ENCODE peak calls at places on chromosomes 6 and 20, in five cellular contexts. P is H4, B is retina, M is spleen, T is NCI-H69. O is an unnamed sample.

GRCh38 chr6:113184291-113184690 is 672.9 kb upstream of the MARCKS start:
- DNase-seq in P (peak; percentile 8), B (no peak), M (no peak), T (no peak), O (no peak)

GRCh38 chr6:21158873-21159272 is 434.7 kb upstream of the SOX4 start:
- DNase-seq in P (no peak), B (no peak), M (no peak), T (no peak), O (no peak)

GRCh38 chr20:63895886-63896135 is 885 bp downstream of the DNAJC5 start:
- DNase-seq in P (no peak), B (no peak), M (no peak), T (peak; percentile 7), O (no peak)

GRCh38 chr6:157644043-157644810 is 178.8 kb upstream of the SNX9 start:
- DNase-seq in P (peak; percentile 11), B (no peak), M (no peak), T (peak; percentile 63), O (no peak)

GRCh38 chr6:22884441-22884840 is 315.1 kb downstream of the HDGFL1 start:
- DNase-seq in P (no peak), B (no peak), M (no peak), T (no peak), O (peak; percentile 85)

GRCh38 chr20:53382263-53382844 is 211.3 kb downstream of the ZNF217 start:
- DNase-seq in P (no peak), B (no peak), M (no peak), T (no peak), O (no peak)

GRCh38 chr6:16688984-16689636 is 72.2 kb downstream of the ATXN1 start:
- DNase-seq in P (peak; percentile 74), B (no peak), M (no peak), T (no peak), O (peak; percentile 81)

GRCh38 chr6:156686429-156686939 is 90.7 kb upstream of the ARID1B start:
- DNase-seq in P (peak; percentile 7), B (peak; percentile 94), M (no peak), T (peak; percentile 97), O (no peak)

GRCh38 chr20:46122516-46123481 is 4.7 kb downstream of the CD40 start:
- DNase-seq in P (no peak), B (no peak), M (no peak), T (no peak), O (no peak)

GRCh38 chr20:45037050-45037449 is 63.9 kb downstream of the KCNS1 start:
- DNase-seq in P (peak; percentile 29), B (no peak), M (no peak), T (peak; percentile 39), O (no peak)

GRCh38 chr6:74284266-74284665 is 588.3 kb downstream of the CD109 start:
- DNase-seq in P (no peak), B (no peak), M (no peak), T (no peak), O (no peak)

GRCh38 chr6:89999995-90000825 is 105.9 kb downstream of the GJA10 start:
- DNase-seq in P (no peak), B (no peak), M (no peak), T (no peak), O (no peak)

GRCh38 chr20:62780204-62780603 is 16.1 kb upstream of the MRGBP start:
- DNase-seq in P (no peak), B (peak; percentile 57), M (no peak), T (peak; percentile 54), O (no peak)

GRCh38 chr6:148441454-148441911 is 98.8 kb downstream of the SASH1 start:
- DNase-seq in P (peak; percentile 87), B (no peak), M (no peak), T (peak; percentile 51), O (peak; percentile 92)

GRCh38 chr6:132932566-132932965 is 118.2 kb downstream of the RPS12 start:
- DNase-seq in P (no peak), B (no peak), M (no peak), T (peak; percentile 27), O (no peak)